ENCODE peak calls at places on chromosomes 3 and 15, in four cellular contexts. Z is psoas muscle, T is activated B cell treated with CpG ODN at 0.5 μM for 24 hours, C is mesothelial cell of epicardium. H is an unnamed sample.

GRCh38 chr3:37707428-37708372 is 154.0 kb upstream of the CTDSPL start:
- DNase-seq in C (no peak), T (no peak), Z (no peak), H (no peak)

GRCh38 chr3:71129611-71130515 is 453.7 kb downstream of the FOXP1 start:
- DNase-seq in T (no peak), Z (no peak), C (no peak), H (no peak)

GRCh38 chr3:55877703-55878102 is 390.6 kb upstream of the WNT5A start:
- DNase-seq in C (no peak), T (no peak), Z (no peak), H (no peak)

GRCh38 chr3:45362768-45363167 is 25.6 kb upstream of the LARS2 start:
- DNase-seq in C (no peak), T (no peak), Z (no peak), H (no peak)

GRCh38 chr3:47265008-47265407 is 17.6 kb downstream of the KIF9 start:
- DNase-seq in T (no peak), C (no peak), Z (no peak), H (no peak)

GRCh38 chr15:91496754-91497691 is 356.5 kb upstream of the SLCO3A1 start:
- DNase-seq in Z (no peak), C (no peak), T (no peak), H (no peak)

GRCh38 chr15:66829551-66830131 is 127.6 kb downstream of the SMAD6 start:
- DNase-seq in T (no peak), C (no peak), Z (no peak), H (no peak)

GRCh38 chr3:62090066-62090465 is 283.3 kb downstream of the FEZF2 start:
- DNase-seq in T (no peak), C (no peak), Z (no peak), H (no peak)

GRCh38 chr15:90838066-90838465 is 30.3 kb upstream of the FURIN start:
- DNase-seq in Z (no peak), T (peak; percentile 64), C (no peak), H (no peak)

GRCh38 chr3:101466465-101467309 is 46.3 kb downstream of the SENP7 start:
- DNase-seq in T (no peak), Z (no peak), C (no peak), H (no peak)

GRCh38 chr3:169634618-169635236 is 28.8 kb downstream of the MECOM start:
- DNase-seq in Z (no peak), T (no peak), C (no peak), H (no peak)

GRCh38 chr3:161964856-161965255 is 468.2 kb downstream of the OTOL1 start:
- DNase-seq in Z (no peak), T (no peak), C (no peak), H (no peak)

GRCh38 chr3:104982130-104982529 is 384.6 kb upstream of the ALCAM start:
- DNase-seq in C (no peak), Z (no peak), T (no peak), H (no peak)

GRCh38 chr3:191263365-191263764 is 64.3 kb downstream of the OSTN start:
- DNase-seq in C (no peak), T (no peak), Z (no peak), H (no peak)

GRCh38 chr15:83783227-83783626 is 129.3 kb downstream of the ADAMTSL3 start:
- DNase-seq in T (no peak), C (no peak), Z (no peak), H (no peak)

GRCh38 chr3:48155122-48155521 is 33.1 kb downstream of the CDC25A start:
- DNase-seq in Z (no peak), C (no peak), T (no peak), H (no peak)

GRCh38 chr3:5190147-5190791 is 2.8 kb downstream of the EDEM1 start:
- DNase-seq in Z (no peak), T (no peak), C (no peak), H (no peak)

GRCh38 chr15:68415501-68416157 is 16.3 kb downstream of the ITGA11 start:
- DNase-seq in C (no peak), Z (peak; percentile 69), T (peak; percentile 4), H (no peak)

GRCh38 chr3:112984485-112984884 is 6.3 kb upstream of the GTPBP8 start:
- DNase-seq in T (no peak), C (no peak), Z (no peak), H (no peak)

GRCh38 chr3:50256978-50257890 is 11.7 kb upstream of the SEMA3B start:
- DNase-seq in Z (no peak), T (no peak), C (no peak), H (no peak)

GRCh38 chr3:132675408-132675807 is 15.3 kb downstream of the UBA5 start:
- DNase-seq in T (no peak), C (no peak), Z (no peak), H (no peak)

GRCh38 chr3:148202386-148202785 is 495.3 kb upstream of the AGTR1 start:
- DNase-seq in Z (no peak), C (no peak), T (no peak), H (no peak)
- TF ChIP-seq CTCF in Z (no peak), C (no peak), T (no peak), H (peak; percentile 17)

DNA sequence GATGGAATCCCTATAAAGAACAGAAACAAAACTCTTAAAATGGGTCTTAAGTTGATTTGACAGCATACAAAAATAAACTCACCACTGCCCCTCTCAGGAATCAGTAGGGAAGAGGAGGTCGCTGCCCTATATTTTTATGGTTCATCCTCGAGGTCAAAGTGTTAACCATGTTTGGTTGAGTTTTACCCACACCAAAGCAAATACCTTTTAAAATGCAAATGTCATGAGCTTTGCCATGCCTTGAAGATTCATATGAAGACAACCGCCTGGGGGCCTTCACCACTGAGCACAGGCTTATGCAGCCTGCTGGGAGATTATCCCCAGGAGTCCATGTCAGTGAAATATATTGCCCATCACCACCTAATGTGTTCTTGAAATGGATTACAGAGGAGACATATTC is 66.1 kb downstream of the GLB1 start:
- DNase-seq in Z (no peak), C (no peak), T (no peak), H (no peak)
- TF ChIP-seq CTCF in Z (no peak), C (no peak), T (no peak), H (no peak)

GRCh38 chr3:144079634-144080033 is 108.0 kb downstream of the DIPK2A start:
- DNase-seq in C (no peak), T (no peak), Z (no peak), H (no peak)
- TF ChIP-seq CTCF in C (no peak), T (no peak), Z (no peak), H (no peak)

GRCh38 chr15:65547841-65548240 is 17.6 kb downstream of the HACD3 start:
- DNase-seq in Z (no peak), T (no peak), C (no peak), H (no peak)
- TF ChIP-seq CTCF in Z (no peak), T (no peak), C (no peak), H (no peak)